ENCODE peak calls at places on chromosomes 2 and 18, in five cellular contexts. Z is IMR-90, Q is transverse colon, T is BE2C, N is coronary artery. W is an unnamed sample.

GRCh38 chr2:111171337-111171930 is 50.7 kb downstream of the BCL2L11 start:
- DNase-seq in Z (no peak), Q (no peak), T (peak), N (peak), W (no peak)

GRCh38 chr18:43049021-43049420 is 66.5 kb downstream of the RIT2 start:
- DNase-seq in Z (peak), Q (no peak), T (no peak), N (no peak), W (peak)

GRCh38 chr2:188551671-188552070 is 260.0 kb downstream of the GULP1 start:
- DNase-seq in Z (no peak), Q (no peak), T (no peak), N (no peak), W (no peak)

GRCh38 chr18:78416853-78417252 is 562.8 kb upstream of the SALL3 start:
- DNase-seq in Z (no peak), Q (no peak), T (no peak), N (peak), W (no peak)

GRCh38 chr2:236444187-236444586 is 125.4 kb upstream of the ACKR3 start:
- DNase-seq in Z (no peak), Q (no peak), T (no peak), N (no peak), W (no peak)

GRCh38 chr2:120722603-120723421 is 12.9 kb upstream of the GLI2 start:
- DNase-seq in Z (peak), Q (no peak), T (no peak), N (no peak), W (peak)

GRCh38 chr18:22176622-22177495 is 7.5 kb downstream of the GATA6 start:
- DNase-seq in Z (no peak), Q (peak), T (no peak), N (no peak), W (no peak)

GRCh38 chr2:58035352-58035751 is 11.3 kb upstream of the VRK2 start:
- DNase-seq in Z (no peak), Q (no peak), T (no peak), N (no peak), W (no peak)

GRCh38 chr2:140589696-140590095 is 1541.1 kb downstream of the LRP1B start:
- DNase-seq in Z (no peak), Q (no peak), T (no peak), N (no peak), W (no peak)

GRCh38 chr2:144516417-144516980 is 3.4 kb downstream of the ZEB2 start:
- DNase-seq in Z (no peak), Q (no peak), T (no peak), N (no peak), W (no peak)

GRCh38 chr18:28062446-28062845 is 114.5 kb downstream of the CDH2 start:
- DNase-seq in Z (no peak), Q (no peak), T (no peak), N (no peak), W (no peak)

GRCh38 chr2:184793196-184793595 is 194.9 kb downstream of the ZNF804A start:
- DNase-seq in Z (peak), Q (no peak), T (no peak), N (no peak), W (no peak)

GRCh38 chr2:215880970-215881369 is 132.4 kb downstream of the MREG start:
- DNase-seq in Z (peak), Q (no peak), T (no peak), N (no peak), W (no peak)

GRCh38 chr2:128298286-128298685 is 20.4 kb downstream of the HS6ST1 start:
- DNase-seq in Z (no peak), Q (no peak), T (no peak), N (no peak), W (no peak)

GRCh38 chr18:63603772-63604171 is 16.6 kb downstream of the SERPINB13 start:
- DNase-seq in Z (peak), Q (no peak), T (no peak), N (no peak), W (peak)

GRCh38 chr2:188922191-188922590 is 52.0 kb upstream of the COL3A1 start:
- DNase-seq in Z (no peak), Q (no peak), T (no peak), N (no peak), W (no peak)

GRCh38 chr2:29532451-29532850 is 388.9 kb downstream of the ALK start:
- DNase-seq in Z (peak), Q (no peak), T (no peak), N (no peak), W (peak)

GRCh38 chr18:31648966-31649429 is 35.4 kb downstream of the B4GALT6 start:
- DNase-seq in Z (peak), Q (no peak), T (no peak), N (no peak), W (peak)

GRCh38 chr2:207073791-207074678 is 91.7 kb downstream of the KLF7 start:
- DNase-seq in Z (peak), Q (no peak), T (no peak), N (no peak), W (no peak)

GRCh38 chr2:24818721-24819167 is 25.5 kb downstream of the CENPO start:
- DNase-seq in Z (peak), Q (no peak), T (peak), N (peak), W (no peak)

GRCh38 chr2:44895061-44895460 is 46.4 kb upstream of the SIX3 start:
- DNase-seq in Z (no peak), Q (no peak), T (no peak), N (no peak), W (peak)

GRCh38 chr2:8191427-8191826 is 490.4 kb upstream of the ID2 start:
- DNase-seq in Z (peak), Q (no peak), T (no peak), N (no peak), W (no peak)

GRCh38 chr18:79912409-79912991 is 39.0 kb downstream of the SLC66A2 start:
- DNase-seq in Z (no peak), Q (peak), T (no peak), N (peak), W (no peak)

GRCh38 chr2:159064446-159065301 is 96.2 kb downstream of the TANC1 start:
- DNase-seq in Z (peak), Q (no peak), T (no peak), N (no peak), W (peak)

GRCh38 chr2:66515743-66516142 is 80.8 kb downstream of the MEIS1 start:
- DNase-seq in Z (peak), Q (no peak), T (no peak), N (no peak), W (no peak)

GRCh38 chr2:31828891-31829290 is 181.9 kb downstream of the MEMO1 start:
- DNase-seq in Z (peak), Q (no peak), T (no peak), N (no peak), W (no peak)

GRCh38 chr18:63339920-63340484 is 20.4 kb upstream of the BCL2 start:
- DNase-seq in Z (peak), Q (no peak), T (peak), N (no peak), W (no peak)

GRCh38 chr2:21854938-21855337 is 731.2 kb downstream of the TDRD15 start:
- DNase-seq in Z (no peak), Q (no peak), T (no peak), N (no peak), W (no peak)

GRCh38 chr2:55966431-55967118 is 43.0 kb upstream of the EFEMP1 start:
- DNase-seq in Z (peak), Q (peak), T (peak), N (no peak), W (no peak)

GRCh38 chr2:29039718-29040480 is 34.4 kb downstream of the PCARE start:
- DNase-seq in Z (no peak), Q (no peak), T (no peak), N (no peak), W (no peak)

GRCh38 chr18:28439870-28440269 is 262.9 kb upstream of the CDH2 start:
- DNase-seq in Z (no peak), Q (no peak), T (no peak), N (no peak), W (no peak)

DNA sequence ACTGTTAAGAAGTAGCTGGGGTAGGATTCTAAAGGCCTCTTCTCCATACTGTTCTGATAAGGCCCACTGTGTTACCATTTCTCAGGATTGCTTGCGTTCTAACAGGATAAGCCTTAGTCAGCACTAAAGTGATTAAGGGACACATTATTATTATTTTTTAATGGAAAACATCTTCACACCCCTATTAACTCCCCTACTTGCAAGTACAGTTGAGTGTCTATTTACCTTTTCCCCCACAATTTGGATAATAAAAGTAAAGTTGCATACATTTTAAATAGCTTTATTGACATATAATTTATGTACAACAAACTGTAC is 9.0 kb downstream of the REL start:
- DNase-seq in Z (no peak), Q (no peak), T (no peak), N (no peak), W (no peak)
- H3K4me3 ChIP-seq in Z (no peak), Q (no peak), T (no peak), N (no peak), W (no peak)

GRCh38 chr2:101004671-101005325 is 2.7 kb downstream of the RPL31 start:
- DNase-seq in Z (no peak), Q (no peak), T (no peak), N (no peak), W (no peak)

GRCh38 chr2:101007415-101008345 is 5.6 kb downstream of the RPL31 start:
- DNase-seq in Z (no peak), Q (no peak), T (no peak), N (no peak), W (no peak)

GRCh38 chr2:101002562-101003277 is 631 bp downstream of the RPL31 start:
- DNase-seq in Z (no peak), Q (peak), T (no peak), N (no peak), W (no peak)

GRCh38 chr2:101003278-101003775 is 1.2 kb downstream of the RPL31 start:
- DNase-seq in Z (peak), Q (no peak), T (no peak), N (no peak), W (no peak)

GRCh38 chr2:101006065-101006715 is 4.1 kb downstream of the RPL31 start:
- DNase-seq in Z (no peak), Q (no peak), T (no peak), N (no peak), W (no peak)
- H3K4me3 ChIP-seq in Z (no peak), Q (no peak), T (no peak), N (no peak), W (no peak)

GRCh38 chr2:170019060-170019805 is 158.7 kb upstream of the MYO3B start:
- DNase-seq in Z (no peak), Q (no peak), T (no peak), N (no peak), W (no peak)
- H3K4me3 ChIP-seq in Z (no peak), Q (no peak), T (no peak), N (no peak), W (no peak)

DNA sequence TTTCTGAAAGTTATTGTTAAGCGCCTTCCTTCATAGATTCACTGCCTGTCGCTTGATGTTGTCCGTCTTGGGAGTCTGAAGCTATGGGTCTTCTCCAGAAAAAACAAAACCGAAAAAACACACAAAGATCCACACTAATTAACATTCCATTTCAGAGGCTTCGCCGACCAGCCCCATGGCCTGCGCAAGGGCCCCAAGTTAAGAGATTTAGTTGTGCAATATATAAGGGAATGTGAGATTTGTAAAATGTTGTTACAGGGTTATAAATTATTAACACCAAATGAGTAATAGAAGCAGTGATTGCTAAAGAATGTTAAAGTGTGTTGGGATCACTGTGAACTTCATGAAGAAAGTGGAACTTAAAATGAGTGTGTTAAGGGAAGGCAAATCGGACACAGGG is 827 bp downstream of the CFAP221 start:
- DNase-seq in Z (no peak), Q (no peak), T (no peak), N (no peak), W (no peak)
- H3K4me3 ChIP-seq in Z (no peak), Q (no peak), T (peak), N (peak), W (no peak)

DNA sequence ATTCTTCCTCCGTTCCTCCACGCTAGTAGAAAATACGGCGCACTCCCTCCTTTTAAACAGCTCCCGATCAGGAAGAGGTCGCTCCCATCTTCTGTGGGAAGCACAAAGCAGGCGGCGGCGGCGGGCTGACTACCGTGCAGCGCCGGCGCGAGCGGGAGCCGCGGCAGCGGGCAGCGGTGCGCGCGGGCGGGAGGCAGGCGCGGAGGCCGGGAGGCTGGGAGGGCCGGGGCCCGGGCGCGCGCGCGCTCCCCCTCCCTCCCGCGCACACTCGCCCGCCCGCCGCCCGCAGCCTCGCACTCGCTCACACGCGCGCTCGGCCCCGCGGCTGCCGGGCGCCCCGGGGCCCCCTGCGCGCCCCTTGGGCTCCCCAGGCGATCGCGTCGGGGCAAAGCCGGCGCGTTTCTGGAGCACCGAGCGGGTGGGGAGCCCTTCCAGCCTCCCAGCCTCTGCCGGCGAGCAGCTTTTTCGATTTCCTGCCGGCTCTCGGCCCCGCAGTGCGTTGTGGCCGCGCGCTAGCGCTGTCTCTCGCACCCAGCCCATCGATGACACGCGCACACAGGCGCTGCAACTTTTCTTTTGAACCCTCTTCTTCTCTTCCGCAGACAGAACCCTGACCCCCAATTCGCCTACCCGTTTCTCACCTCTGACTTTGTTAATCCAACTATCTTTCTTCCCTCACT is at the start of gene SLC8A1:
- DNase-seq in Z (peak), Q (no peak), T (peak), N (no peak), W (no peak)
- H3K4me3 ChIP-seq in Z (peak), Q (peak), T (peak), N (peak), W (peak)

DNA sequence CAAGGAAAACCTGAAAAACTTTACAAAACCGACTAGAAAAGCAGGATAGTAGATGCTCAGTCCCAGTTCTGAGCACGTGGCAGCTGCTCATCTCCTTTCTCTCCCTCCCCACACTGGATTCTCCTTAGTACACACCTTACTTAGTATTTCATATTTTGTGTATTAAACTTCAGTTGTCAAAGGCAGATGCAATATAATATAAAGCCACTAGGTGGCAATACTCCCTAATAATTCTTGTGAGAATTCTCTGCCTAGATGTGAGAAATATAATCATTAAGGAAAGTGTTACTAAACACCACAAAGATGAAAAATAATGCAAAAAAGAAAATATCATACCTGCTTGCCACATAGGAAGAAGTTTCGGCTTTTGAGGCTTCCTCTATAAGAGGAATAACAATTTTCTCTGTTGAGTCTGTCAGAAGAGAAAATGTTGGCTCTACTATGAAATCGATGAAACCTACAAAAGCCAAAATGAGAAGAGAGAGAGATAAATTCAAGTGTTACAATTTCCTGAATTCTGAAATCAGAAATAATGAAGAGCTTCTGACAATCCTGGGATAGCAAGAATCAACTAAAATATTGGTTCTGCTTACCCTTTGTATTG is 200.6 kb downstream of the PPP1R1C start:
- DNase-seq in Z (peak), Q (no peak), T (no peak), N (no peak), W (no peak)
- H3K4me3 ChIP-seq in Z (no peak), Q (no peak), T (no peak), N (no peak), W (no peak)

DNA sequence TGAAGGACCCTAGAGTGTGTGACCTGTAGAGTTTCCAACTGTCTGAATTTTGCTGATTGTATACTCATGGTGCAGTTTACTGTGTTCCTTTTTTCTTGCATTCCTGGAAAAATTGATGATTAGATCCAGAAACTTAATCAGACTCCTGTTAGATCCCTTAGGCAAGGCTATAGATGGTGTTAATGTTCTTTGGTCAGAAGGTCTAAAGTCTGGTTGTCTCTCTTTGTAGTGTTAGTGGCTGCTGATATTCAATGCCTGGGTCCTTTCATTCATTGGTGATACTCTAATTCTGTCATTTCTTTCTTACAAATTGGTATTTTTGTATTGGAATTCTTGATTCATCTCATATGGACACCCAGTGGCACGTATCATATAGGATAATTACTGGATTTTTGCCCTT is 6.3 kb downstream of the CCNT2 start:
- DNase-seq in Z (no peak), Q (no peak), T (no peak), N (no peak), W (no peak)
- H3K4me3 ChIP-seq in Z (no peak), Q (no peak), T (no peak), N (no peak), W (no peak)

DNA sequence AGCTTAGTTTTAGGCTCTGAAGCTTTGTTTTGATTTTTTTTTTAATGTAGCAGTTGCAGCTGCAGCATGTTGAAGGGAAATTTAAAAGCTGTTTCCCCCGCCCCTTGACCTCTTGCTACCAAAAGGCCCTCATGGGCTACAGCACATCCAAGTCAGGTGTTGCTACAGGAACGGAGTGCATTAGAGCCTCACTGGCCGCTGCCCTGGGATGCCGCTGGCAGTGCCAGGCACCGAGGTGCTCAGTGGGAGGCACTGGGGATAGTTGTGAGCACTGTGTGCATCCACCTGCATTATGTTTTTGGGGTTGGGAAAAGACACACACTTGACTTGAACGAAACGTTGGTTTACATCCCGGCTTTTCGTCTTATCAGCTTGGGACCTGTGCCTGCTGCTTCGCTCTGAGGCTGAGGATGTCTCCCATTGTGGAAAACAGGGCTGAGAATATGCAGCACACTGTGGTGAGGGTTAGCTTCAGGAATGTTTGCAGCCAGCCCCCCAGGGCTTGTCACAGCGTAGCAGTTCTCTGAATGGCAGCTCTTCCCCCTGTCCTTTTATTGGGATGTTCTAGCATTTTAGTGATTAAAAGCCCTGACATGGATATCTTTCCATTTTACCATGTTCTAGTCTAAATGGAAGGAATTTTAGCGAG is 24.1 kb downstream of the DCDC2C start:
- DNase-seq in Z (no peak), Q (no peak), T (no peak), N (no peak), W (no peak)
- H3K4me3 ChIP-seq in Z (no peak), Q (no peak), T (no peak), N (peak), W (no peak)

GRCh38 chr2:62216113-62216512 is 20.2 kb downstream of the B3GNT2 start:
- DNase-seq in Z (no peak), Q (no peak), T (no peak), N (no peak), W (no peak)
- H3K4me3 ChIP-seq in Z (no peak), Q (no peak), T (no peak), N (peak), W (no peak)

GRCh38 chr18:75072672-75073371 is 136.1 kb downstream of the PTGR3 start:
- DNase-seq in Z (no peak), Q (no peak), T (no peak), N (no peak), W (no peak)

GRCh38 chr18:75070235-75070624 is 138.7 kb downstream of the PTGR3 start:
- DNase-seq in Z (no peak), Q (no peak), T (no peak), N (no peak), W (no peak)

GRCh38 chr18:75071866-75072671 is 136.9 kb downstream of the PTGR3 start:
- DNase-seq in Z (no peak), Q (no peak), T (no peak), N (no peak), W (no peak)

GRCh38 chr18:75070625-75071483 is 138.1 kb downstream of the PTGR3 start:
- DNase-seq in Z (peak), Q (peak), T (no peak), N (no peak), W (peak)

GRCh38 chr18:75071484-75071785 is 137.5 kb downstream of the PTGR3 start:
- DNase-seq in Z (no peak), Q (peak), T (no peak), N (no peak), W (no peak)
- H3K4me3 ChIP-seq in Z (no peak), Q (no peak), T (no peak), N (peak), W (no peak)